ENCODE peak calls at places on chromosomes 7 and 10, in ten cellular contexts. One of them, this sample, is unnamed.

GRCh38 chr10:28180654-28181053 is 122.2 kb downstream of the MPP7 start:
- DNase-seq in CD4-positive, CD25-positive, alpha-beta regulatory T cell: no peak
- DNase-seq in NCI-H1105 treated with DMSO at 0.1 percent for 48 hours: no peak
- DNase-seq in ovary: no peak
- DNase-seq in IMR-90: peak
- DNase-seq in uterus: no peak
- DNase-seq in A172: peak
- DNase-seq in stimulated activated naive CD8-positive, alpha-beta T cell treated with anti-CD3 and anti-CD28 coated beads, Interleukin-15, Interleukin-2, amounts not matched to agents 100 U/mL and 50 U/mL, for 24 hours: peak
- DNase-seq in T-helper 1 cell: no peak
- DNase-seq in neural crest cell: no peak
- DNase-seq in this sample: peak

GRCh38 chr7:128459394-128459878 is 3.8 kb downstream of the HILPDA start:
- DNase-seq in ovary: peak
- DNase-seq in stimulated activated naive CD8-positive, alpha-beta T cell treated with anti-CD3 and anti-CD28 coated beads, Interleukin-15, Interleukin-2, amounts not matched to agents 100 U/mL and 50 U/mL, for 24 hours: peak
- DNase-seq in NCI-H1105 treated with DMSO at 0.1 percent for 48 hours: peak
- DNase-seq in CD4-positive, CD25-positive, alpha-beta regulatory T cell: peak
- DNase-seq in T-helper 1 cell: peak
- DNase-seq in neural crest cell: peak
- DNase-seq in A172: peak
- DNase-seq in uterus: peak
- DNase-seq in IMR-90: peak
- DNase-seq in this sample: peak

GRCh38 chr7:17599733-17600685 is 301.6 kb downstream of the AHR start:
- DNase-seq in NCI-H1105 treated with DMSO at 0.1 percent for 48 hours: peak
- DNase-seq in neural crest cell: no peak
- DNase-seq in IMR-90: peak
- DNase-seq in stimulated activated naive CD8-positive, alpha-beta T cell treated with anti-CD3 and anti-CD28 coated beads, Interleukin-15, Interleukin-2, amounts not matched to agents 100 U/mL and 50 U/mL, for 24 hours: no peak
- DNase-seq in A172: peak
- DNase-seq in ovary: no peak
- DNase-seq in CD4-positive, CD25-positive, alpha-beta regulatory T cell: no peak
- DNase-seq in uterus: no peak
- DNase-seq in T-helper 1 cell: no peak
- DNase-seq in this sample: no peak

GRCh38 chr10:3782456-3783312 is 2.3 kb downstream of the KLF6 start:
- DNase-seq in uterus: peak
- DNase-seq in T-helper 1 cell: peak
- DNase-seq in ovary: no peak
- DNase-seq in IMR-90: peak
- DNase-seq in A172: peak
- DNase-seq in NCI-H1105 treated with DMSO at 0.1 percent for 48 hours: peak
- DNase-seq in neural crest cell: no peak
- DNase-seq in stimulated activated naive CD8-positive, alpha-beta T cell treated with anti-CD3 and anti-CD28 coated beads, Interleukin-15, Interleukin-2, amounts not matched to agents 100 U/mL and 50 U/mL, for 24 hours: peak
- DNase-seq in CD4-positive, CD25-positive, alpha-beta regulatory T cell: peak
- DNase-seq in this sample: peak

GRCh38 chr10:104614245-104614831 is 26.8 kb upstream of the SORCS3 start:
- DNase-seq in NCI-H1105 treated with DMSO at 0.1 percent for 48 hours: no peak
- DNase-seq in T-helper 1 cell: peak
- DNase-seq in ovary: no peak
- DNase-seq in neural crest cell: peak
- DNase-seq in stimulated activated naive CD8-positive, alpha-beta T cell treated with anti-CD3 and anti-CD28 coated beads, Interleukin-15, Interleukin-2, amounts not matched to agents 100 U/mL and 50 U/mL, for 24 hours: peak
- DNase-seq in IMR-90: peak
- DNase-seq in A172: peak
- DNase-seq in CD4-positive, CD25-positive, alpha-beta regulatory T cell: peak
- DNase-seq in uterus: no peak
- DNase-seq in this sample: peak

GRCh38 chr10:133335238-133336122 is 1.2 kb downstream of the CALY start:
- DNase-seq in stimulated activated naive CD8-positive, alpha-beta T cell treated with anti-CD3 and anti-CD28 coated beads, Interleukin-15, Interleukin-2, amounts not matched to agents 100 U/mL and 50 U/mL, for 24 hours: peak
- DNase-seq in T-helper 1 cell: peak
- DNase-seq in IMR-90: peak
- DNase-seq in CD4-positive, CD25-positive, alpha-beta regulatory T cell: peak
- DNase-seq in NCI-H1105 treated with DMSO at 0.1 percent for 48 hours: no peak
- DNase-seq in uterus: peak
- DNase-seq in ovary: peak
- DNase-seq in neural crest cell: peak
- DNase-seq in A172: no peak
- DNase-seq in this sample: no peak

GRCh38 chr7:55524558-55525310 is 47.6 kb downstream of the VOPP1 start:
- DNase-seq in CD4-positive, CD25-positive, alpha-beta regulatory T cell: no peak
- DNase-seq in A172: no peak
- DNase-seq in stimulated activated naive CD8-positive, alpha-beta T cell treated with anti-CD3 and anti-CD28 coated beads, Interleukin-15, Interleukin-2, amounts not matched to agents 100 U/mL and 50 U/mL, for 24 hours: no peak
- DNase-seq in ovary: no peak
- DNase-seq in IMR-90: no peak
- DNase-seq in neural crest cell: no peak
- DNase-seq in T-helper 1 cell: no peak
- DNase-seq in uterus: no peak
- DNase-seq in NCI-H1105 treated with DMSO at 0.1 percent for 48 hours: no peak
- DNase-seq in this sample: no peak

GRCh38 chr7:95549818-95550529 is 46.3 kb downstream of the PDK4 start:
- DNase-seq in T-helper 1 cell: no peak
- DNase-seq in uterus: peak
- DNase-seq in CD4-positive, CD25-positive, alpha-beta regulatory T cell: no peak
- DNase-seq in A172: peak
- DNase-seq in neural crest cell: no peak
- DNase-seq in IMR-90: peak
- DNase-seq in stimulated activated naive CD8-positive, alpha-beta T cell treated with anti-CD3 and anti-CD28 coated beads, Interleukin-15, Interleukin-2, amounts not matched to agents 100 U/mL and 50 U/mL, for 24 hours: no peak
- DNase-seq in ovary: peak
- DNase-seq in NCI-H1105 treated with DMSO at 0.1 percent for 48 hours: peak
- DNase-seq in this sample: no peak

GRCh38 chr7:15305002-15305600 is 256.7 kb downstream of the AGMO start:
- DNase-seq in stimulated activated naive CD8-positive, alpha-beta T cell treated with anti-CD3 and anti-CD28 coated beads, Interleukin-15, Interleukin-2, amounts not matched to agents 100 U/mL and 50 U/mL, for 24 hours: peak
- DNase-seq in T-helper 1 cell: no peak
- DNase-seq in CD4-positive, CD25-positive, alpha-beta regulatory T cell: peak
- DNase-seq in uterus: no peak
- DNase-seq in neural crest cell: peak
- DNase-seq in ovary: peak
- DNase-seq in A172: peak
- DNase-seq in IMR-90: peak
- DNase-seq in NCI-H1105 treated with DMSO at 0.1 percent for 48 hours: peak
- DNase-seq in this sample: peak

GRCh38 chr10:122990278-122990677 is 10.1 kb downstream of the PSTK start:
- DNase-seq in NCI-H1105 treated with DMSO at 0.1 percent for 48 hours: no peak
- DNase-seq in T-helper 1 cell: no peak
- DNase-seq in A172: no peak
- DNase-seq in IMR-90: no peak
- DNase-seq in stimulated activated naive CD8-positive, alpha-beta T cell treated with anti-CD3 and anti-CD28 coated beads, Interleukin-15, Interleukin-2, amounts not matched to agents 100 U/mL and 50 U/mL, for 24 hours: no peak
- DNase-seq in ovary: no peak
- DNase-seq in uterus: no peak
- DNase-seq in neural crest cell: no peak
- DNase-seq in CD4-positive, CD25-positive, alpha-beta regulatory T cell: no peak
- DNase-seq in this sample: no peak

GRCh38 chr7:5526190-5527037 is 102.8 kb upstream of the TNRC18 start:
- DNase-seq in IMR-90: peak
- DNase-seq in ovary: peak
- DNase-seq in neural crest cell: no peak
- DNase-seq in T-helper 1 cell: peak
- DNase-seq in uterus: peak
- DNase-seq in CD4-positive, CD25-positive, alpha-beta regulatory T cell: peak
- DNase-seq in A172: peak
- DNase-seq in NCI-H1105 treated with DMSO at 0.1 percent for 48 hours: peak
- DNase-seq in stimulated activated naive CD8-positive, alpha-beta T cell treated with anti-CD3 and anti-CD28 coated beads, Interleukin-15, Interleukin-2, amounts not matched to agents 100 U/mL and 50 U/mL, for 24 hours: peak
- DNase-seq in this sample: peak